ENCODE peak calls at places on chromosomes 13 and 19, in ten cellular contexts. U is hepatic stellate cell, T is adrenal gland, A is RPMI8226, B is lower leg skin, F is ovary, S is NCI-H460, H is uterus, Z is psoas muscle, M is HTR-8/SVneo. K is an unnamed sample.
A peak's percentile ranks its signal among the peaks of the same experiment; 100 is the strongest.

GRCh38 chr19:13938361-13939027 is at the start of gene PODNL1:
- DNase-seq in U (peak; percentile 91), T (no peak), A (no peak), B (no peak), F (peak; percentile 39), S (no peak), H (no peak), Z (no peak), M (no peak), K (no peak)

GRCh38 chr19:35162471-35163326 is 8.2 kb downstream of the FXYD5 start:
- DNase-seq in U (no peak), T (no peak), A (no peak), B (no peak), F (no peak), S (no peak), H (no peak), Z (no peak), M (no peak), K (no peak)

GRCh38 chr13:23579072-23579885 is 9.1 kb downstream of the TNFRSF19 start:
- DNase-seq in U (peak; percentile 90), T (peak; percentile 92), A (peak; percentile 87), B (peak; percentile 89), F (peak; percentile 91), S (peak; percentile 79), H (peak; percentile 96), Z (peak; percentile 91), M (peak; percentile 63), K (peak; percentile 86)

GRCh38 chr19:2208975-2209374 is 27.2 kb downstream of the PLEKHJ1 start:
- DNase-seq in U (no peak), T (no peak), A (no peak), B (no peak), F (no peak), S (no peak), H (no peak), Z (no peak), M (no peak), K (no peak)

GRCh38 chr19:50255115-50255514 is 51.7 kb downstream of the MYH14 start:
- DNase-seq in U (no peak), T (no peak), A (no peak), B (no peak), F (no peak), S (no peak), H (no peak), Z (no peak), M (no peak), K (no peak)

GRCh38 chr19:9885077-9885552 is 50.0 kb downstream of the PIN1 start:
- DNase-seq in U (peak; percentile 60), T (peak; percentile 51), A (no peak), B (peak; percentile 26), F (peak; percentile 22), S (no peak), H (peak; percentile 71), Z (peak; percentile 44), M (no peak), K (peak; percentile 45)

GRCh38 chr13:30334663-30335386 is 27.5 kb upstream of the KATNAL1 start:
- DNase-seq in U (no peak), T (no peak), A (peak; percentile 50), B (no peak), F (no peak), S (peak; percentile 31), H (no peak), Z (no peak), M (no peak), K (peak; percentile 68)

GRCh38 chr13:21738636-21739035 is 67.8 kb downstream of the FGF9 start:
- DNase-seq in U (no peak), T (no peak), A (no peak), B (no peak), F (no peak), S (no peak), H (no peak), Z (no peak), M (no peak), K (no peak)

GRCh38 chr13:41006951-41007350 is 12.2 kb downstream of the ELF1 start:
- DNase-seq in U (no peak), T (no peak), A (no peak), B (no peak), F (no peak), S (no peak), H (no peak), Z (no peak), M (no peak), K (no peak)

GRCh38 chr19:56637976-56638555 is 4.9 kb upstream of the SMIM17 start:
- DNase-seq in U (peak; percentile 31), T (peak; percentile 87), A (peak; percentile 91), B (peak; percentile 15), F (peak; percentile 63), S (peak; percentile 68), H (peak; percentile 35), Z (peak; percentile 50), M (peak; percentile 45), K (peak; percentile 53)

K was measured in HEK293T.